ENCODE peak calls at places on chromosomes 12 and 14, in six cellular contexts. One of them, this sample, is unnamed.
A peak's percentile ranks its signal among the peaks of the same experiment; 100 is the strongest.

GRCh38 chr12:86551146-86551571 is 295.0 kb upstream of the MGAT4C start:
- DNase-seq in fibroblast of mammary gland: peak; percentile 0
- DNase-seq in fibroblast of the aortic adventitia: peak; percentile 68
- DNase-seq in heart left ventricle: no peak
- DNase-seq in stomach: no peak
- DNase-seq in HL-60: no peak
- DNase-seq in this sample: no peak

GRCh38 chr14:43022094-43022800 is 1415.6 kb downstream of the LRFN5 start:
- DNase-seq in fibroblast of mammary gland: no peak
- DNase-seq in fibroblast of the aortic adventitia: no peak
- DNase-seq in heart left ventricle: no peak
- DNase-seq in stomach: no peak
- DNase-seq in HL-60: no peak
- DNase-seq in this sample: no peak

GRCh38 chr12:76422878-76423438 is 74.7 kb upstream of the BBS10 start:
- DNase-seq in fibroblast of mammary gland: peak; percentile 39
- DNase-seq in fibroblast of the aortic adventitia: peak; percentile 15
- DNase-seq in heart left ventricle: no peak
- DNase-seq in stomach: no peak
- DNase-seq in HL-60: no peak
- DNase-seq in this sample: no peak

GRCh38 chr12:116835484-116835883 is 45.8 kb downstream of the HRK start:
- DNase-seq in fibroblast of mammary gland: no peak
- DNase-seq in fibroblast of the aortic adventitia: no peak
- DNase-seq in heart left ventricle: no peak
- DNase-seq in stomach: no peak
- DNase-seq in HL-60: no peak
- DNase-seq in this sample: no peak

GRCh38 chr14:103014466-103015319 is 42.7 kb downstream of the CDC42BPB start:
- DNase-seq in fibroblast of mammary gland: peak; percentile 77
- DNase-seq in fibroblast of the aortic adventitia: peak; percentile 58
- DNase-seq in heart left ventricle: no peak
- DNase-seq in stomach: no peak
- DNase-seq in HL-60: peak; percentile 13
- DNase-seq in this sample: no peak

GRCh38 chr12:63930971-63931370 is 86.5 kb downstream of the SRGAP1 start:
- DNase-seq in fibroblast of mammary gland: peak; percentile 88
- DNase-seq in fibroblast of the aortic adventitia: peak; percentile 81
- DNase-seq in heart left ventricle: no peak
- DNase-seq in stomach: no peak
- DNase-seq in HL-60: no peak
- DNase-seq in this sample: no peak

GRCh38 chr12:53978477-53979356 is 4.0 kb upstream of the HOTAIR start:
- DNase-seq in fibroblast of mammary gland: no peak
- DNase-seq in fibroblast of the aortic adventitia: no peak
- DNase-seq in heart left ventricle: no peak
- DNase-seq in stomach: no peak
- DNase-seq in HL-60: no peak
- DNase-seq in this sample: no peak

GRCh38 chr12:79373896-79374499 is 316.8 kb downstream of the PAWR start:
- DNase-seq in fibroblast of mammary gland: peak; percentile 28
- DNase-seq in fibroblast of the aortic adventitia: peak; percentile 35
- DNase-seq in heart left ventricle: no peak
- DNase-seq in stomach: no peak
- DNase-seq in HL-60: no peak
- DNase-seq in this sample: no peak

GRCh38 chr12:78540621-78541336 is 323.8 kb upstream of the SYT1 start:
- DNase-seq in fibroblast of mammary gland: peak; percentile 60
- DNase-seq in fibroblast of the aortic adventitia: peak; percentile 25
- DNase-seq in heart left ventricle: no peak
- DNase-seq in stomach: no peak
- DNase-seq in HL-60: no peak
- DNase-seq in this sample: no peak

GRCh38 chr12:108551556-108551955 is 9.4 kb downstream of the SART3 start:
- DNase-seq in fibroblast of mammary gland: peak; percentile 55
- DNase-seq in fibroblast of the aortic adventitia: peak; percentile 57
- DNase-seq in heart left ventricle: no peak
- DNase-seq in stomach: no peak
- DNase-seq in HL-60: no peak
- DNase-seq in this sample: no peak

GRCh38 chr12:34404377-34405285 is 382.3 kb downstream of the ALG10 start:
- DNase-seq in fibroblast of mammary gland: no peak
- DNase-seq in fibroblast of the aortic adventitia: no peak
- DNase-seq in heart left ventricle: peak; percentile 3
- DNase-seq in stomach: peak; percentile 15
- DNase-seq in HL-60: no peak
- DNase-seq in this sample: no peak

GRCh38 chr12:22312336-22312735 is 22.2 kb downstream of the ST8SIA1 start:
- DNase-seq in fibroblast of mammary gland: peak; percentile 78
- DNase-seq in fibroblast of the aortic adventitia: peak; percentile 45
- DNase-seq in heart left ventricle: peak; percentile 55
- DNase-seq in stomach: no peak
- DNase-seq in HL-60: no peak
- DNase-seq in this sample: no peak

GRCh38 chr12:46450279-46450748 is 77.7 kb upstream of the SLC38A2 start:
- DNase-seq in fibroblast of mammary gland: no peak
- DNase-seq in fibroblast of the aortic adventitia: no peak
- DNase-seq in heart left ventricle: peak; percentile 76
- DNase-seq in stomach: peak; percentile 89
- DNase-seq in HL-60: no peak
- DNase-seq in this sample: no peak

GRCh38 chr12:112916270-112916669 is 9.5 kb downstream of the OAS1 start:
- DNase-seq in fibroblast of mammary gland: no peak
- DNase-seq in fibroblast of the aortic adventitia: no peak
- DNase-seq in heart left ventricle: no peak
- DNase-seq in stomach: peak; percentile 56
- DNase-seq in HL-60: no peak
- DNase-seq in this sample: no peak

GRCh38 chr12:122081108-122081696 is 2.6 kb downstream of the MLXIP start:
- DNase-seq in fibroblast of mammary gland: peak; percentile 53
- DNase-seq in fibroblast of the aortic adventitia: peak; percentile 88
- DNase-seq in heart left ventricle: no peak
- DNase-seq in stomach: no peak
- DNase-seq in HL-60: no peak
- DNase-seq in this sample: no peak

GRCh38 chr12:6699989-6700645 is 498 bp downstream of the PIANP start:
- DNase-seq in fibroblast of mammary gland: no peak
- DNase-seq in fibroblast of the aortic adventitia: no peak
- DNase-seq in heart left ventricle: no peak
- DNase-seq in stomach: no peak
- DNase-seq in HL-60: no peak
- DNase-seq in this sample: no peak

GRCh38 chr14:58428011-58428807 is 690 bp downstream of the KIAA0586 start:
- DNase-seq in fibroblast of mammary gland: peak; percentile 73
- DNase-seq in fibroblast of the aortic adventitia: peak; percentile 65
- DNase-seq in heart left ventricle: no peak
- DNase-seq in stomach: no peak
- DNase-seq in HL-60: peak; percentile 67
- DNase-seq in this sample: peak; percentile 7

GRCh38 chr12:52126050-52126604 is 46.6 kb downstream of the SMIM41 start:
- DNase-seq in fibroblast of mammary gland: no peak
- DNase-seq in fibroblast of the aortic adventitia: no peak
- DNase-seq in heart left ventricle: no peak
- DNase-seq in stomach: no peak
- DNase-seq in HL-60: no peak
- DNase-seq in this sample: no peak

GRCh38 chr14:91796622-91797347 is 64.9 kb upstream of the CATSPERB start:
- DNase-seq in fibroblast of mammary gland: peak; percentile 59
- DNase-seq in fibroblast of the aortic adventitia: peak; percentile 10
- DNase-seq in heart left ventricle: no peak
- DNase-seq in stomach: no peak
- DNase-seq in HL-60: no peak
- DNase-seq in this sample: no peak

GRCh38 chr14:104651876-104652260 is 37.5 kb upstream of the INF2 start:
- DNase-seq in fibroblast of mammary gland: no peak
- DNase-seq in fibroblast of the aortic adventitia: no peak
- DNase-seq in heart left ventricle: no peak
- DNase-seq in stomach: no peak
- DNase-seq in HL-60: no peak
- DNase-seq in this sample: no peak

GRCh38 chr12:6951551-6952120 is 480 bp downstream of the PTPN6 start:
- DNase-seq in fibroblast of mammary gland: no peak
- DNase-seq in fibroblast of the aortic adventitia: no peak
- DNase-seq in heart left ventricle: no peak
- DNase-seq in stomach: no peak
- DNase-seq in HL-60: no peak
- DNase-seq in this sample: no peak

GRCh38 chr12:98243190-98243589 is 272.2 kb upstream of the TMPO start:
- DNase-seq in fibroblast of mammary gland: no peak
- DNase-seq in fibroblast of the aortic adventitia: no peak
- DNase-seq in heart left ventricle: no peak
- DNase-seq in stomach: no peak
- DNase-seq in HL-60: no peak
- DNase-seq in this sample: no peak

GRCh38 chr14:73723799-73724621 is 9.8 kb upstream of the PNMA1 start:
- DNase-seq in fibroblast of mammary gland: peak; percentile 99
- DNase-seq in fibroblast of the aortic adventitia: peak; percentile 100
- DNase-seq in heart left ventricle: peak; percentile 77
- DNase-seq in stomach: peak; percentile 63
- DNase-seq in HL-60: no peak
- DNase-seq in this sample: no peak

GRCh38 chr12:49909328-49909727 is 5.6 kb upstream of the FAIM2 start:
- DNase-seq in fibroblast of mammary gland: no peak
- DNase-seq in fibroblast of the aortic adventitia: no peak
- DNase-seq in heart left ventricle: no peak
- DNase-seq in stomach: no peak
- DNase-seq in HL-60: no peak
- DNase-seq in this sample: no peak

GRCh38 chr14:24710403-24711063 is 76.5 kb upstream of the GZMB start:
- DNase-seq in fibroblast of mammary gland: peak; percentile 65
- DNase-seq in fibroblast of the aortic adventitia: peak; percentile 67
- DNase-seq in heart left ventricle: peak; percentile 51
- DNase-seq in stomach: peak; percentile 52
- DNase-seq in HL-60: no peak
- DNase-seq in this sample: no peak

GRCh38 chr12:47820631-47821345 is 1.1 kb upstream of the HDAC7 start:
- DNase-seq in fibroblast of mammary gland: peak; percentile 97
- DNase-seq in fibroblast of the aortic adventitia: peak; percentile 98
- DNase-seq in heart left ventricle: peak; percentile 87
- DNase-seq in stomach: peak; percentile 72
- DNase-seq in HL-60: peak; percentile 85
- DNase-seq in this sample: no peak

GRCh38 chr12:2960432-2960956 is 1.3 kb downstream of the TEAD4 start:
- DNase-seq in fibroblast of mammary gland: peak; percentile 21
- DNase-seq in fibroblast of the aortic adventitia: peak; percentile 39
- DNase-seq in heart left ventricle: no peak
- DNase-seq in stomach: no peak
- DNase-seq in HL-60: no peak
- DNase-seq in this sample: peak; percentile 35

GRCh38 chr12:123972448-123973401 is at the start of the genes CCDC92 and ZNF664:
- DNase-seq in fibroblast of mammary gland: peak; percentile 82
- DNase-seq in fibroblast of the aortic adventitia: peak; percentile 84
- DNase-seq in heart left ventricle: peak; percentile 94
- DNase-seq in stomach: peak; percentile 95
- DNase-seq in HL-60: peak; percentile 46
- DNase-seq in this sample: peak; percentile 68
- H3K4me3 ChIP-seq in fibroblast of mammary gland: peak within 1 kb of the TSS; percentile 64
- H3K4me3 ChIP-seq in fibroblast of the aortic adventitia: peak within 1 kb of the TSS; percentile 80
- H3K4me3 ChIP-seq in heart left ventricle: peak within 1 kb of the TSS; percentile 71
- H3K4me3 ChIP-seq in stomach: peak within 1 kb of the TSS; percentile 95
- H3K4me3 ChIP-seq in HL-60: peak within 1 kb of the TSS; percentile 82
- H3K4me3 ChIP-seq in this sample: peak within 1 kb of the TSS; percentile 73

GRCh38 chr14:44657688-44658388 is 150.8 kb upstream of the FSCB start:
- DNase-seq in fibroblast of mammary gland: no peak
- DNase-seq in fibroblast of the aortic adventitia: peak; percentile 67
- DNase-seq in heart left ventricle: no peak
- DNase-seq in stomach: no peak
- DNase-seq in HL-60: no peak
- DNase-seq in this sample: no peak
- TF ChIP-seq CTCF in fibroblast of mammary gland: no peak
- TF ChIP-seq CTCF in fibroblast of the aortic adventitia: peak; percentile 51
- TF ChIP-seq CTCF in heart left ventricle: no peak
- TF ChIP-seq CTCF in stomach: no peak
- TF ChIP-seq CTCF in HL-60: no peak
- TF ChIP-seq CTCF in this sample: no peak

GRCh38 chr12:118190266-118190665 is 54.3 kb downstream of the PEBP1 start:
- DNase-seq in fibroblast of mammary gland: peak; percentile 51
- DNase-seq in fibroblast of the aortic adventitia: peak; percentile 53
- DNase-seq in heart left ventricle: no peak
- DNase-seq in stomach: no peak
- DNase-seq in HL-60: no peak
- DNase-seq in this sample: no peak
- H3K4me3 ChIP-seq in fibroblast of mammary gland: peak overlapping the region; percentile 38
- H3K4me3 ChIP-seq in fibroblast of the aortic adventitia: peak overlapping the region; percentile 71
- H3K4me3 ChIP-seq in heart left ventricle: peak overlapping the region; percentile 55
- H3K4me3 ChIP-seq in stomach: peak overlapping the region; percentile 30
- H3K4me3 ChIP-seq in HL-60: no peak overlapping the region
- H3K4me3 ChIP-seq in this sample: no peak overlapping the region

GRCh38 chr12:110355080-110355479 is 48.4 kb downstream of the ANAPC7 start:
- DNase-seq in fibroblast of mammary gland: no peak
- DNase-seq in fibroblast of the aortic adventitia: no peak
- DNase-seq in heart left ventricle: no peak
- DNase-seq in stomach: no peak
- DNase-seq in HL-60: no peak
- DNase-seq in this sample: no peak
- TF ChIP-seq CTCF in fibroblast of mammary gland: peak; percentile 41
- TF ChIP-seq CTCF in fibroblast of the aortic adventitia: no peak
- TF ChIP-seq CTCF in heart left ventricle: peak; percentile 9
- TF ChIP-seq CTCF in stomach: no peak
- TF ChIP-seq CTCF in HL-60: no peak
- TF ChIP-seq CTCF in this sample: peak; percentile 69

DNA sequence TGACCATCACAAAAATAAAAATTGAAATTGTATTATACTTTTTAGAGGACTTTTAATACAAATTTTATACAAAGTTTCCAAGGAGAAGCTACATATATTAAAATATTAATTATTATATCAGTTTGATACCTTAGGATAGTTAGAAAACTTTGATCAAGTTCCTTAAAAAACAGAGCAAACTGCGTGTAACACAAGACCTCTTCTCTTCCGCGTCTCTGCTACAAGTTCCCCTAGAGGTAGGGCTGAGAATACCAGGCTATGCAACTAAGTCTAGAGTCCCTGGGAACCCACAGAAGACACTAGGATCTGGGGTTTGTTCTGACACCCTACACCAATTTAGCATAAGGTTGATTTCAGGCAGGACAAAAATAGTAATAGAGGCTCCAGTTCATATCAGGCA is 319.0 kb downstream of the FOXG1 start:
- DNase-seq in fibroblast of mammary gland: peak; percentile 26
- DNase-seq in fibroblast of the aortic adventitia: peak; percentile 14
- DNase-seq in heart left ventricle: no peak
- DNase-seq in stomach: no peak
- DNase-seq in HL-60: no peak
- DNase-seq in this sample: no peak
- H3K4me3 ChIP-seq in fibroblast of mammary gland: no peak overlapping the region
- H3K4me3 ChIP-seq in fibroblast of the aortic adventitia: no peak overlapping the region
- H3K4me3 ChIP-seq in heart left ventricle: no peak overlapping the region
- H3K4me3 ChIP-seq in stomach: no peak overlapping the region
- H3K4me3 ChIP-seq in HL-60: no peak overlapping the region
- H3K4me3 ChIP-seq in this sample: no peak overlapping the region

GRCh38 chr12:130838284-130838950 is 633 bp downstream of the STX2 start:
- DNase-seq in fibroblast of mammary gland: no peak
- DNase-seq in fibroblast of the aortic adventitia: no peak
- DNase-seq in heart left ventricle: peak; percentile 44
- DNase-seq in stomach: peak; percentile 38
- DNase-seq in HL-60: no peak
- DNase-seq in this sample: no peak
- TF ChIP-seq CTCF in fibroblast of mammary gland: no peak
- TF ChIP-seq CTCF in fibroblast of the aortic adventitia: no peak
- TF ChIP-seq CTCF in heart left ventricle: no peak
- TF ChIP-seq CTCF in stomach: no peak
- TF ChIP-seq CTCF in HL-60: no peak
- TF ChIP-seq CTCF in this sample: no peak

GRCh38 chr14:38409081-38409705 is 153.3 kb upstream of the CLEC14A start:
- DNase-seq in fibroblast of mammary gland: peak; percentile 42
- DNase-seq in fibroblast of the aortic adventitia: peak; percentile 25
- DNase-seq in heart left ventricle: no peak
- DNase-seq in stomach: no peak
- DNase-seq in HL-60: no peak
- DNase-seq in this sample: no peak

GRCh38 chr14:38412654-38413053 is 156.8 kb upstream of the CLEC14A start:
- DNase-seq in fibroblast of mammary gland: no peak
- DNase-seq in fibroblast of the aortic adventitia: no peak
- DNase-seq in heart left ventricle: no peak
- DNase-seq in stomach: no peak
- DNase-seq in HL-60: no peak
- DNase-seq in this sample: no peak
- H3K4me3 ChIP-seq in fibroblast of mammary gland: no peak overlapping the region
- H3K4me3 ChIP-seq in fibroblast of the aortic adventitia: no peak overlapping the region
- H3K4me3 ChIP-seq in heart left ventricle: no peak overlapping the region
- H3K4me3 ChIP-seq in stomach: no peak overlapping the region
- H3K4me3 ChIP-seq in HL-60: no peak overlapping the region
- H3K4me3 ChIP-seq in this sample: no peak overlapping the region

This sample was measured in GM12864.